ENCODE peak calls at places on chromosomes 6 and 20, in four cellular contexts. M, A, R and C are unnamed samples.

GRCh38 chr6:15358579-15359327 is 112.9 kb downstream of the JARID2 start:
- DNase-seq in M (no peak), R (no peak), A (no peak), C (peak)

GRCh38 chr6:15987569-15987968 is 141.3 kb upstream of the MYLIP start:
- DNase-seq in A (peak), M (no peak), R (no peak), C (peak)

GRCh38 chr6:127191716-127192115 is 73.2 kb downstream of the RSPO3 start:
- DNase-seq in A (no peak), M (no peak), R (peak), C (no peak)

GRCh38 chr6:2915150-2915549 is 12.0 kb upstream of the SERPINB9 start:
- DNase-seq in R (no peak), M (no peak), A (no peak), C (no peak)

GRCh38 chr6:7219310-7219709 is 93.7 kb downstream of the SSR1 start:
- DNase-seq in A (no peak), M (no peak), R (no peak), C (peak)

GRCh38 chr6:31352497-31353368 is 4.2 kb downstream of the HLA-B start:
- DNase-seq in M (no peak), A (no peak), R (no peak), C (no peak)

GRCh38 chr20:34311118-34312023 is 8.2 kb upstream of the AHCY start:
- DNase-seq in A (no peak), R (no peak), M (no peak), C (no peak)

GRCh38 chr6:64334646-64335045 is 699.0 kb downstream of the PHF3 start:
- DNase-seq in R (no peak), M (no peak), A (no peak), C (no peak)

GRCh38 chr6:156309017-156309416 is 468.2 kb upstream of the ARID1B start:
- DNase-seq in A (no peak), R (no peak), M (no peak), C (no peak)

GRCh38 chr6:26172496-26172958 is 85.3 kb downstream of the HFE start:
- DNase-seq in M (no peak), R (peak), A (peak), C (no peak)

GRCh38 chr20:35506872-35507638 is 22.4 kb downstream of the C20orf173 start:
- DNase-seq in A (no peak), R (peak), M (no peak), C (peak)

GRCh38 chr6:147695819-147696218 is 187.3 kb downstream of the SAMD5 start:
- DNase-seq in M (no peak), R (no peak), A (no peak), C (no peak)